ENCODE peak calls at places on chromosomes 3 and 15, in six cellular contexts. X is stimulated activated CD4-positive, alpha-beta T cell treated with anti-CD3 and anti-CD28 coated beads, Interleukin-4, amount 100 ng/mL, for 24 hours; G is Right ventricle myocardium superior; S is activated CD4-positive, CD25-positive, alpha-beta regulatory T cell treated with anti-CD3 and anti-CD28 coated beads, Interleukin-2, amount 50 U/mL, for 72 hours; J is posterior cingulate gyrus; W is heart left ventricle. V is an unnamed sample.
A peak's percentile ranks its signal among the peaks of the same experiment; 100 is the strongest.

GRCh38 chr3:149969110-149969944 is 1.4 kb downstream of the PFN2 start:
- DNase-seq in G (no peak), J (peak; percentile 83), X (no peak), S (no peak), W (peak; percentile 33), V (no peak)

GRCh38 chr3:4514321-4514720 is 21.2 kb downstream of the ITPR1 start:
- DNase-seq in W (no peak), X (no peak), J (no peak), G (no peak), S (no peak), V (no peak)

GRCh38 chr3:42546691-42547213 is 35.0 kb downstream of the SEC22C start:
- DNase-seq in J (no peak), G (no peak), W (no peak), S (no peak), X (no peak), V (no peak)

GRCh38 chr15:41996376-41996775 is 24.0 kb upstream of the EHD4 start:
- DNase-seq in S (no peak), X (no peak), W (no peak), G (peak; percentile 25), J (peak; percentile 21), V (no peak)

GRCh38 chr15:38054488-38054887 is 120.0 kb downstream of the TMCO5A start:
- DNase-seq in S (no peak), G (no peak), X (no peak), W (no peak), J (no peak), V (no peak)

GRCh38 chr3:60553144-60553543 is 698.1 kb downstream of the FHIT start:
- DNase-seq in X (no peak), J (no peak), W (no peak), S (no peak), G (no peak), V (no peak)

GRCh38 chr3:70737656-70738309 is 425.3 kb upstream of the MDFIC2 start:
- DNase-seq in J (no peak), X (no peak), G (no peak), W (no peak), S (no peak), V (no peak)

GRCh38 chr15:89765694-89766093 is 10.4 kb upstream of the MESP2 start:
- DNase-seq in S (no peak), G (peak; percentile 31), X (no peak), W (no peak), J (peak; percentile 40), V (no peak)

GRCh38 chr3:78899846-78900245 is 868.0 kb downstream of the ROBO1 start:
- DNase-seq in J (no peak), W (no peak), X (no peak), G (no peak), S (no peak), V (no peak)

GRCh38 chr3:5787863-5788488 is 600.5 kb downstream of the EDEM1 start:
- DNase-seq in J (peak; percentile 91), X (no peak), W (peak; percentile 26), S (no peak), G (peak; percentile 44), V (no peak)

GRCh38 chr15:51738553-51738952 is 1.1 kb upstream of the LYSMD2 start:
- DNase-seq in G (no peak), J (no peak), W (no peak), S (no peak), X (no peak), V (no peak)

GRCh38 chr3:177679568-177680441 is 482.5 kb upstream of the TBL1XR1 start:
- DNase-seq in W (no peak), G (no peak), X (peak; percentile 27), J (no peak), S (no peak), V (no peak)

GRCh38 chr15:88956906-88957305 is 43.7 kb upstream of the MFGE8 start:
- DNase-seq in S (no peak), W (no peak), J (no peak), G (no peak), X (no peak), V (no peak)